ENCODE peak calls at places on chromosomes 7 and 10, in five cellular contexts. One of them, this sample, is unnamed.

GRCh38 chr7:106840342-106840741 is 24.7 kb upstream of the PIK3CG start:
- DNase-seq in NCI-H1092 treated with DMSO at 0.1 percent for 48 hours: no peak
- DNase-seq in H7: peak
- DNase-seq in endothelial cell: no peak
- DNase-seq in activated gamma-delta T cell treated with Interleukin-2 at 50 U/mL for 16 hours: no peak
- DNase-seq in this sample: peak

GRCh38 chr10:42593284-42593683 is 45.1 kb downstream of the ZNF33B start:
- DNase-seq in NCI-H1092 treated with DMSO at 0.1 percent for 48 hours: no peak
- DNase-seq in H7: no peak
- DNase-seq in endothelial cell: no peak
- DNase-seq in activated gamma-delta T cell treated with Interleukin-2 at 50 U/mL for 16 hours: no peak
- DNase-seq in this sample: no peak

GRCh38 chr10:86334515-86335085 is 32.0 kb downstream of the GRID1 start:
- DNase-seq in NCI-H1092 treated with DMSO at 0.1 percent for 48 hours: peak
- DNase-seq in H7: peak
- DNase-seq in endothelial cell: no peak
- DNase-seq in activated gamma-delta T cell treated with Interleukin-2 at 50 U/mL for 16 hours: no peak
- DNase-seq in this sample: no peak

GRCh38 chr10:100969175-100970075 is at the start of gene SEMA4G:
- DNase-seq in NCI-H1092 treated with DMSO at 0.1 percent for 48 hours: peak
- DNase-seq in H7: peak
- DNase-seq in endothelial cell: peak
- DNase-seq in activated gamma-delta T cell treated with Interleukin-2 at 50 U/mL for 16 hours: peak
- DNase-seq in this sample: no peak

GRCh38 chr10:5666324-5667220 is at the start of gene ASB13:
- DNase-seq in NCI-H1092 treated with DMSO at 0.1 percent for 48 hours: peak
- DNase-seq in H7: peak
- DNase-seq in endothelial cell: peak
- DNase-seq in activated gamma-delta T cell treated with Interleukin-2 at 50 U/mL for 16 hours: no peak
- DNase-seq in this sample: no peak

GRCh38 chr7:6413637-6414036 is 34.1 kb downstream of the DAGLB start:
- DNase-seq in NCI-H1092 treated with DMSO at 0.1 percent for 48 hours: no peak
- DNase-seq in H7: no peak
- DNase-seq in endothelial cell: no peak
- DNase-seq in activated gamma-delta T cell treated with Interleukin-2 at 50 U/mL for 16 hours: no peak
- DNase-seq in this sample: no peak

GRCh38 chr10:79178614-79179403 is 110.0 kb downstream of the ZMIZ1 start:
- DNase-seq in NCI-H1092 treated with DMSO at 0.1 percent for 48 hours: peak
- DNase-seq in H7: peak
- DNase-seq in endothelial cell: peak
- DNase-seq in activated gamma-delta T cell treated with Interleukin-2 at 50 U/mL for 16 hours: no peak
- DNase-seq in this sample: no peak

GRCh38 chr10:4847580-4848020 is 21.6 kb downstream of the AKR1E2 start:
- DNase-seq in NCI-H1092 treated with DMSO at 0.1 percent for 48 hours: no peak
- DNase-seq in H7: no peak
- DNase-seq in endothelial cell: no peak
- DNase-seq in activated gamma-delta T cell treated with Interleukin-2 at 50 U/mL for 16 hours: no peak
- DNase-seq in this sample: peak

GRCh38 chr10:29926649-29927048 is 132.7 kb downstream of the JCAD start:
- DNase-seq in NCI-H1092 treated with DMSO at 0.1 percent for 48 hours: peak
- DNase-seq in H7: no peak
- DNase-seq in endothelial cell: no peak
- DNase-seq in activated gamma-delta T cell treated with Interleukin-2 at 50 U/mL for 16 hours: no peak
- DNase-seq in this sample: peak

GRCh38 chr7:95886501-95887090 is 114.2 kb downstream of the DYNC1I1 start:
- DNase-seq in NCI-H1092 treated with DMSO at 0.1 percent for 48 hours: peak
- DNase-seq in H7: no peak
- DNase-seq in endothelial cell: peak
- DNase-seq in activated gamma-delta T cell treated with Interleukin-2 at 50 U/mL for 16 hours: no peak
- DNase-seq in this sample: no peak

GRCh38 chr7:86747698-86748097 is 104.0 kb downstream of the GRM3 start:
- DNase-seq in NCI-H1092 treated with DMSO at 0.1 percent for 48 hours: peak
- DNase-seq in H7: no peak
- DNase-seq in endothelial cell: no peak
- DNase-seq in activated gamma-delta T cell treated with Interleukin-2 at 50 U/mL for 16 hours: no peak
- DNase-seq in this sample: no peak

GRCh38 chr10:106387063-106387462 is 777.4 kb downstream of the SORCS1 start:
- DNase-seq in NCI-H1092 treated with DMSO at 0.1 percent for 48 hours: no peak
- DNase-seq in H7: no peak
- DNase-seq in endothelial cell: no peak
- DNase-seq in activated gamma-delta T cell treated with Interleukin-2 at 50 U/mL for 16 hours: no peak
- DNase-seq in this sample: no peak

GRCh38 chr7:152674860-152675760 is 831 bp downstream of the XRCC2 start:
- DNase-seq in NCI-H1092 treated with DMSO at 0.1 percent for 48 hours: peak
- DNase-seq in H7: peak
- DNase-seq in endothelial cell: no peak
- DNase-seq in activated gamma-delta T cell treated with Interleukin-2 at 50 U/mL for 16 hours: no peak
- DNase-seq in this sample: no peak

GRCh38 chr10:79322616-79323566 is 24.4 kb upstream of the PPIF start:
- DNase-seq in NCI-H1092 treated with DMSO at 0.1 percent for 48 hours: no peak
- DNase-seq in H7: no peak
- DNase-seq in endothelial cell: no peak
- DNase-seq in activated gamma-delta T cell treated with Interleukin-2 at 50 U/mL for 16 hours: peak
- DNase-seq in this sample: peak

GRCh38 chr10:95394161-95394880 is 103.5 kb upstream of the PDLIM1 start:
- DNase-seq in NCI-H1092 treated with DMSO at 0.1 percent for 48 hours: no peak
- DNase-seq in H7: no peak
- DNase-seq in endothelial cell: no peak
- DNase-seq in activated gamma-delta T cell treated with Interleukin-2 at 50 U/mL for 16 hours: no peak
- DNase-seq in this sample: no peak

GRCh38 chr7:154832557-154833138 is 170.3 kb downstream of the PAXIP1 start:
- DNase-seq in NCI-H1092 treated with DMSO at 0.1 percent for 48 hours: peak
- DNase-seq in H7: peak
- DNase-seq in endothelial cell: peak
- DNase-seq in activated gamma-delta T cell treated with Interleukin-2 at 50 U/mL for 16 hours: no peak
- DNase-seq in this sample: no peak

GRCh38 chr7:87435546-87435945 is 39.9 kb downstream of the ABCB4 start:
- DNase-seq in NCI-H1092 treated with DMSO at 0.1 percent for 48 hours: no peak
- DNase-seq in H7: no peak
- DNase-seq in endothelial cell: no peak
- DNase-seq in activated gamma-delta T cell treated with Interleukin-2 at 50 U/mL for 16 hours: no peak
- DNase-seq in this sample: no peak

GRCh38 chr10:43024524-43024923 is 52.3 kb upstream of the RET start:
- DNase-seq in NCI-H1092 treated with DMSO at 0.1 percent for 48 hours: no peak
- DNase-seq in H7: no peak
- DNase-seq in endothelial cell: no peak
- DNase-seq in activated gamma-delta T cell treated with Interleukin-2 at 50 U/mL for 16 hours: no peak
- DNase-seq in this sample: no peak

GRCh38 chr7:102425639-102426267 is 7.6 kb upstream of the ORAI2 start:
- DNase-seq in NCI-H1092 treated with DMSO at 0.1 percent for 48 hours: no peak
- DNase-seq in H7: peak
- DNase-seq in endothelial cell: no peak
- DNase-seq in activated gamma-delta T cell treated with Interleukin-2 at 50 U/mL for 16 hours: peak
- DNase-seq in this sample: no peak

GRCh38 chr10:71998840-71999194 is 34.6 kb downstream of the CHST3 start:
- DNase-seq in NCI-H1092 treated with DMSO at 0.1 percent for 48 hours: no peak
- DNase-seq in H7: peak
- DNase-seq in endothelial cell: no peak
- DNase-seq in activated gamma-delta T cell treated with Interleukin-2 at 50 U/mL for 16 hours: no peak
- DNase-seq in this sample: no peak

GRCh38 chr7:44981035-44981706 is 2.4 kb upstream of the MYO1G start:
- DNase-seq in NCI-H1092 treated with DMSO at 0.1 percent for 48 hours: no peak
- DNase-seq in H7: peak
- DNase-seq in endothelial cell: no peak
- DNase-seq in activated gamma-delta T cell treated with Interleukin-2 at 50 U/mL for 16 hours: no peak
- DNase-seq in this sample: no peak

This sample was measured in smooth muscle cell of the brain vasculature.